ENCODE peak calls at places on chromosomes 7 and 10, in nine cellular contexts. N is iris pigment epithelial cell, O is mammary epithelial cell, R is cardiac muscle cell, B is hepatic stellate cell, M is HCT116, S is Kasumi-1, X is COR-L47, G is left ventricle myocardium superior. K is an unnamed sample.
A peak's percentile ranks its signal among the peaks of the same experiment; 100 is the strongest.

GRCh38 chr10:113496124-113496523 is 56.7 kb upstream of the HABP2 start:
- DNase-seq in N (no peak), O (no peak), R (no peak), B (no peak), M (no peak), S (no peak), X (no peak), G (no peak), K (no peak)

GRCh38 chr7:27143022-27143949 is at the start of gene HOXA5:
- DNase-seq in N (no peak), O (peak; percentile 99), R (no peak), B (peak; percentile 93), M (no peak), S (peak; percentile 100), X (peak; percentile 83), G (no peak), K (no peak)

GRCh38 chr7:24966802-24967201 is 13.2 kb downstream of the OSBPL3 start:
- DNase-seq in N (peak; percentile 58), O (no peak), R (no peak), B (no peak), M (no peak), S (no peak), X (no peak), G (no peak), K (no peak)

GRCh38 chr10:44470779-44471178 is 85.9 kb upstream of the CXCL12 start:
- DNase-seq in N (no peak), O (no peak), R (no peak), B (no peak), M (no peak), S (no peak), X (no peak), G (no peak), K (no peak)

GRCh38 chr7:106858618-106859532 is 6.2 kb upstream of the PIK3CG start:
- DNase-seq in N (no peak), O (peak; percentile 27), R (peak; percentile 92), B (no peak), M (no peak), S (peak; percentile 11), X (peak; percentile 3), G (peak; percentile 77), K (no peak)

GRCh38 chr7:22563621-22564241 is 63.7 kb upstream of the STEAP1B start:
- DNase-seq in N (peak; percentile 39), O (peak; percentile 65), R (peak; percentile 45), B (no peak), M (no peak), S (no peak), X (no peak), G (peak; percentile 26), K (peak; percentile 31)

GRCh38 chr10:105834261-105835059 is 1193.4 kb downstream of the SORCS3 start:
- DNase-seq in N (no peak), O (no peak), R (no peak), B (no peak), M (no peak), S (no peak), X (no peak), G (no peak), K (peak; percentile 34)

GRCh38 chr10:98135222-98135899 is 904 bp downstream of the R3HCC1L start:
- DNase-seq in N (no peak), O (no peak), R (no peak), B (no peak), M (no peak), S (no peak), X (no peak), G (no peak), K (no peak)

GRCh38 chr7:27163776-27164380 is 1.5 kb downstream of the HOXA9 start:
- DNase-seq in N (no peak), O (peak; percentile 27), R (no peak), B (no peak), M (no peak), S (no peak), X (no peak), G (peak; percentile 7), K (no peak)

GRCh38 chr7:154409703-154410311 is 357.6 kb downstream of the DPP6 start:
- DNase-seq in N (peak; percentile 21), O (peak; percentile 0), R (peak; percentile 87), B (no peak), M (no peak), S (peak; percentile 18), X (no peak), G (no peak), K (peak; percentile 41)

GRCh38 chr7:51263631-51264484 is 52.8 kb downstream of the COBL start:
- DNase-seq in N (no peak), O (peak; percentile 23), R (no peak), B (no peak), M (peak; percentile 37), S (no peak), X (no peak), G (peak; percentile 39), K (no peak)

GRCh38 chr7:44329888-44330287 is 4.5 kb upstream of the CAMK2B start:
- DNase-seq in N (no peak), O (no peak), R (no peak), B (no peak), M (no peak), S (no peak), X (no peak), G (no peak), K (no peak)

GRCh38 chr10:62386401-62387320 is 12.5 kb downstream of the ZNF365 start:
- DNase-seq in N (no peak), O (peak; percentile 85), R (no peak), B (no peak), M (no peak), S (no peak), X (no peak), G (no peak), K (no peak)

GRCh38 chr7:77270081-77270480 is 70.5 kb upstream of the FGL2 start:
- DNase-seq in N (no peak), O (no peak), R (no peak), B (no peak), M (no peak), S (no peak), X (no peak), G (no peak), K (no peak)

GRCh38 chr10:27223964-27224363 is 16.6 kb downstream of the ACBD5 start:
- DNase-seq in N (peak; percentile 38), O (peak; percentile 5), R (peak; percentile 53), B (peak; percentile 12), M (no peak), S (peak; percentile 42), X (peak; percentile 4), G (no peak), K (peak; percentile 70)

GRCh38 chr10:73865459-73866442 is 8.6 kb downstream of the CAMK2G start:
- DNase-seq in N (no peak), O (no peak), R (no peak), B (no peak), M (no peak), S (peak; percentile 100), X (no peak), G (peak; percentile 43), K (peak; percentile 68)

GRCh38 chr7:137146552-137146961 is 197.0 kb downstream of the PTN start:
- DNase-seq in N (peak; percentile 94), O (peak; percentile 73), R (no peak), B (peak; percentile 28), M (no peak), S (no peak), X (no peak), G (no peak), K (no peak)

GRCh38 chr7:128827971-128828711 is 2.1 kb upstream of the FLNC start:
- DNase-seq in N (peak; percentile 78), O (no peak), R (peak; percentile 96), B (peak; percentile 83), M (peak; percentile 34), S (no peak), X (no peak), G (peak; percentile 81), K (no peak)

K was measured in OCI-M1.